ENCODE peak calls at places on chromosomes 1 and 21, in four cellular contexts. B, O, V and N are unnamed samples.

GRCh38 chr1:35222322-35223108 is 29.6 kb upstream of the SFPQ start:
- DNase-seq in O (no peak), V (peak; percentile 87), B (no peak), N (no peak)

GRCh38 chr1:13813398-13814012 is 113.5 kb downstream of the PRDM2 start:
- DNase-seq in B (peak; percentile 76), O (peak; percentile 67), V (no peak), N (peak; percentile 37)

GRCh38 chr1:12594966-12595838 is 22.8 kb downstream of the DHRS3 start:
- DNase-seq in O (peak; percentile 65), B (peak; percentile 96), V (peak; percentile 59), N (no peak)

GRCh38 chr1:222375656-222376055 is 172.2 kb downstream of the HHIPL2 start:
- DNase-seq in B (no peak), O (no peak), V (peak; percentile 49), N (no peak)

GRCh38 chr1:8169364-8170058 is 143.4 kb upstream of the ERRFI1 start:
- DNase-seq in V (peak; percentile 89), B (no peak), O (peak; percentile 79), N (peak; percentile 59)

GRCh38 chr21:46294647-46295176 is 8.6 kb downstream of the YBEY start:
- DNase-seq in V (peak; percentile 68), O (peak; percentile 31), B (no peak), N (no peak)

GRCh38 chr1:1435094-1435903 is at the start of gene VWA1:
- DNase-seq in V (peak; percentile 58), B (no peak), O (peak; percentile 72), N (peak; percentile 75)

GRCh38 chr21:14864211-14865021 is 200.4 kb downstream of the NRIP1 start:
- DNase-seq in O (peak; percentile 86), B (peak; percentile 74), V (peak; percentile 86), N (peak; percentile 82)

GRCh38 chr1:46616277-46617107 is at the start of gene MOB3C:
- DNase-seq in V (peak; percentile 77), O (peak; percentile 43), B (peak; percentile 66), N (peak; percentile 57)

GRCh38 chr21:33023574-33024277 is 2.0 kb upstream of the OLIG2 start:
- DNase-seq in O (no peak), V (no peak), B (peak; percentile 63), N (no peak)

GRCh38 chr1:205563927-205564441 is 59.5 kb downstream of the CDK18 start:
- DNase-seq in V (no peak), B (no peak), O (no peak), N (no peak)

GRCh38 chr1:212712451-212713303 is 13.0 kb upstream of the BATF3 start:
- DNase-seq in V (peak; percentile 90), O (peak; percentile 49), B (no peak), N (no peak)

GRCh38 chr1:230425252-230426061 is 675 bp downstream of the PGBD5 start:
- DNase-seq in B (no peak), O (no peak), V (no peak), N (no peak)

GRCh38 chr1:92536593-92537332 is 50.0 kb upstream of the GFI1 start:
- DNase-seq in V (peak; percentile 65), O (no peak), B (no peak), N (no peak)

GRCh38 chr1:230711245-230711644 is 2.7 kb downstream of the AGT start:
- DNase-seq in V (peak; percentile 5), O (no peak), B (no peak), N (no peak)

GRCh38 chr1:239952348-239953307 is 139.1 kb upstream of the FMN2 start:
- DNase-seq in B (peak; percentile 70), V (no peak), O (peak; percentile 68), N (peak; percentile 56)

GRCh38 chr1:110626890-110627289 is 20.7 kb upstream of the KCNA2 start:
- DNase-seq in O (no peak), V (no peak), B (no peak), N (no peak)

GRCh38 chr1:194104247-194104844 is 917.9 kb upstream of the B3GALT2 start:
- DNase-seq in O (peak; percentile 44), B (no peak), V (no peak), N (no peak)
- H4K8ac ChIP-seq in O (no peak overlapping the region), B (no peak overlapping the region), V (no peak overlapping the region), N (no peak overlapping the region)

GRCh38 chr1:22254756-22255155 is 111.9 kb upstream of the WNT4 start:
- DNase-seq in B (no peak), O (no peak), V (no peak), N (no peak)
- H4K8ac ChIP-seq in B (no peak overlapping the region), O (no peak overlapping the region), V (no peak overlapping the region), N (no peak overlapping the region)

GRCh38 chr21:43975469-43976098 is 36.5 kb upstream of the TRAPPC10 start:
- DNase-seq in V (peak; percentile 48), B (peak; percentile 76), O (peak; percentile 64), N (peak; percentile 57)
- H4K8ac ChIP-seq in V (no peak overlapping the region), B (peak overlapping the region; percentile 4), O (no peak overlapping the region), N (no peak overlapping the region)

DNA sequence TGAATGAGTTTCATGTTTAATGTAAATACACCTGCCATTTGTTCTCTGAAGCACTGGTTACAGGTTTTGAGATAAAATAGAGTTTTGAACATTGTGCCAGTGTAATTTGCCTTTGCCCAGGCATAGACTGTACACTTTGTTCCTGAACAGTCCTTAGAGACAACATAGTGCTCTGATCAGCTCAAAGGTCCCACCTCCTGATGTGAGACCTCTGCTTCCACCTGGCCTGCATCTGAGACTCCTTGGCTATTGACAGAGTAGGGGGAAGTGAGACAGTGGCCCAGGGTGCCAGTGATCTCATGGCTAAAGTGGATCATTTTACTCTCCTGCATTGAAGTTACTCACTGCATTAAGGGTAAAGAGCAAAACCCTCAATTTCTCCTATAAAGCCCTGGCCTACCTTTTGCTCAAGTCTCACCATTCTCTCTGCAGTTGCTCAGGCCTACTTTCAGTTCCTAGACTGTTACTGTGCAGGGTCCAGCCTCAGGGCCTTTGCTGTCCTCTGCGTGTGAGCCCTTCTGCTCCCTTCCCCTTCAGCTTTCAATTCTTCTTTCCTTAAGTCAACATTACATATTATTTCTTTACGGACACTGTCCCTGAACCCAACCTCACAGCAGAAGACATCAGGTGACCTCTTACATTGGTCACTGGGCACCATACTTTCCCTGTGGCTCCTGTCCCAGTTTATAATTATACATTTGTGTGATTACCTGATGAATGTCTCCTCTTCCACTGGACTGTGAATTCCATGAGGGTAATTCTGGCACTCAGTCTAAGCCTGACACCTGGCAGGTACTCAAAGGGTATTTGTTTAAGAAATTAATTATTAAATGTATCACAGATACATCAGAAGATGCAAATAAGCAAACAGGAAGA is 142.9 kb downstream of the ROR1 start:
- DNase-seq in V (no peak), O (no peak), B (no peak), N (no peak)
- H4K8ac ChIP-seq in V (no peak overlapping the region), O (no peak overlapping the region), B (no peak overlapping the region), N (no peak overlapping the region)

DNA sequence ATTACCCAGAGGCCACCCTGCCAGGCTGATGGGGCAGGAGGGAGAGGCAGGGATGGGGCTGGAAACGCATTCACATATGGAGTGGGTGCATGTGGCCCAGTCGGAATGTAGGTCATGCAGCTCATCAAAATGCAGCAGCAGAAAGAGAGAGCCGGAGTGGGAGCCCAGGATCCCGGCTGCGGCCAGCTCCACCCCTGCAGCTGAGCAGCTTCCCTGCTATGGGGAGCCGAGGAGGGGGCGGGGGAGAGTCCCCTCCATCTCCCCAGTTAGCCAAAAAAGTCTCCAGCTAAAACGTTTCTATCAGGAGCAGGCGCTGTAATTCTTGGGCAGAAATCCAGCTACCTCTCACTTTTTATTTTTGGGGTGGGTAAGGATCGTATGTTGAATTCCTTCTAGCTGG is 39.6 kb downstream of the MRPL37 start:
- DNase-seq in B (no peak), O (no peak), V (no peak), N (no peak)
- H4K8ac ChIP-seq in B (no peak overlapping the region), O (no peak overlapping the region), V (no peak overlapping the region), N (no peak overlapping the region)

DNA sequence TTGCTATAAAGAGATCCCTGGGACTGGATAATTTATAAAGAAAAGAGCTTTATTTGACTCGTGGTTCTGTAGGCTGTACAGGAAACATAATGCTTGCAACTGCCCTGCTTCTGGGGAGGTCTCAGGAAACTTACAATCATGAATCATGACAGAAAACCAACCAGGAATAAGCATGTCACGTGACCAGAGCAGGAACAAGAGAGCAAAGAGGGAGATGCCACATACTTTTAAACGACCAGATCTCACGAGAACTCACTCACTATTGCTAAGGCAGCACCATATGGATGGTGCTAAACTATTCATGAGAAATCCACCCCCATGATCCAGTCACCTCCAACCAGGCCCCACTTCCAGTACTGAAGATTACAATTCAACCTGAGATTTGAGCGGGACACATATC is 49.8 kb upstream of the RCC1 start:
- DNase-seq in O (peak; percentile 19), B (no peak), V (peak; percentile 83), N (peak; percentile 3)
- H4K8ac ChIP-seq in O (no peak overlapping the region), B (no peak overlapping the region), V (peak overlapping the region; percentile 76), N (peak overlapping the region; percentile 67)

DNA sequence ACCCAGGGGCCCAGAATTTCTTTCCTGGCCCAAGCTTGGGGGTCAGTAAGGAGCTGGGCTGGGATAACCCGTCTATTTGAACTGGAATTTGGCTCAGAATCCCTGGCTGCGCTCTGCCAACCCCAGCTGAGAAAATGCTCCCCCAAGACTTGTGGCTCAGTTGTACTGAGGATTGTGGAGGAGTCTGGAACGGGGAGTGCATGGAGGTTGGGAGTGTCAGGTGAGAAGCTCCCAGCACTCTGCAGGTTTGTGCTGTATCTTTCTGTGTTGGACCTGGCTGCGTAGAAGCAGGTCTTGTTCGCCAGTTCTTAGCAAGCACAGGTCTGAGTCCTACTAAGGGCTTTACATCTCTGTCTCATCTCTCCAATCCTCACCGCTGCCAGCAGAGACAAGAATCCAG is 1.6 kb downstream of the TCEA3 start:
- DNase-seq in O (no peak), V (no peak), B (no peak), N (peak; percentile 30)
- H4K8ac ChIP-seq in O (no peak overlapping the region), V (peak overlapping the region; percentile 98), B (no peak overlapping the region), N (no peak overlapping the region)

GRCh38 chr1:3271866-3272265 is 182.6 kb upstream of the ARHGEF16 start:
- DNase-seq in V (no peak), B (no peak), O (no peak), N (no peak)

GRCh38 chr1:3273447-3273846 is 181.0 kb upstream of the ARHGEF16 start:
- DNase-seq in B (no peak), V (no peak), O (no peak), N (no peak)

GRCh38 chr1:3272321-3273045 is 182.0 kb upstream of the ARHGEF16 start:
- DNase-seq in V (no peak), O (no peak), B (no peak), N (no peak)

GRCh38 chr1:3268281-3268680 is 186.2 kb upstream of the ARHGEF16 start:
- DNase-seq in B (no peak), V (no peak), O (no peak), N (no peak)

DNA sequence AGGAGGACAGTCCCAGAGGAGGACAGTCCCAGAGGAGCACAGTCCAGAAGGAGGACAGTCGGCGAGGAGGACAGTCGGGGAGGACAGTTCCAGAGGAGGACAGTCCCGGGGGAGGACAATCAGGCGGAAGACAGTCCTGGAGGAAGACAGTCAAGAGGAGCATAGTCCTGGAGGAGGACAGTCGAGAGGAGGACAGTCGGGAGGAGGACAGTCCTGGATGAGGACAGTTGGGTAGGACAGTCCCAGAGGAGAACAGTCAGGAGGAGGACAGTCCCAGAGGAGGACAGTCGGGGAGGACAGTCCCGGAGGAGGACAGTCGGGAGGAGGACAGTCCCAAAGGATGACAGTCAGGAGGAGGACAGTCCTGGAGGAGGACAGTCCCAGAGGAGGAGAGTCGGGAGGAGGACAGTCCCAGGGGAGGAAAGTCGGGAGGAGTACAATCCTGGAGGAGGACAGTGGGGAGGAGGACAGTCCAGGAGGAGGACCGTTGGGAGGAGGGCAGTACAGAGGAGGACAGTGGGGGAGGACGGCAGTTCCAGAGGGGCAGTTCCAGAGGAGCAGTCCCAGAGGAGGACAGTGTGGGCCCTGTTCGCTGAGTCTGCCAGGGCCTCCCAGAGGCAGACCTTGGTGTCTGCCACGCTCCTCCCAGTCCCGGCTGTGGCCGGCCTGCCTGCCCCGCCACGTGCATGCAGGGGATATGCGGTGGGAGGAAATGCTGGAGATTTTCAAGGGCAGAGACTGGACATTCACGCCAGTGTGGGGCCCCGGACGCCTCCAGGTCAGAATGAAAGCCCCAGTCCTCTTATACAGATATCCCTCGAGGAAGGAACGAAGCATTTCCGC is 183.8 kb upstream of the ARHGEF16 start:
- DNase-seq in V (no peak), B (no peak), O (no peak), N (no peak)
- H4K8ac ChIP-seq in V (no peak overlapping the region), B (no peak overlapping the region), O (no peak overlapping the region), N (no peak overlapping the region)

GRCh38 chr21:36134820-36135390 is at the start of gene CBR3:
- DNase-seq in B (no peak), V (peak; percentile 41), O (peak; percentile 12), N (no peak)
- H4K8ac ChIP-seq in B (no peak within 1 kb of the TSS), V (peak within 1 kb of the TSS; percentile 61), O (no peak within 1 kb of the TSS), N (peak within 1 kb of the TSS; percentile 34)